ENCODE peak calls at places on chromosome 18, in seven cellular contexts. Y is stromal cell of bone marrow, K is iPS DF 6.9, E is HTR-8/SVneo, T is ureter, O is NCI-H2081 treated with DMSO at 0.1 percent for 48 hours, C is activated gamma-delta T cell treated with Interleukin-2 at 50 U/mL for 16 hours. I is an unnamed sample.

GRCh38 chr18:11906926-11907874 is 917 bp downstream of the MPPE1 start:
- DNase-seq in Y (no peak), K (no peak), E (no peak), T (no peak), O (no peak), C (no peak), I (no peak)

GRCh38 chr18:70621710-70622109 is 332.9 kb downstream of the SOCS6 start:
- DNase-seq in Y (no peak), K (no peak), E (no peak), T (no peak), O (no peak), C (peak; percentile 10), I (no peak)

GRCh38 chr18:36627616-36628015 is 201.2 kb downstream of the TPGS2 start:
- DNase-seq in Y (no peak), K (no peak), E (no peak), T (no peak), O (no peak), C (no peak), I (no peak)

GRCh38 chr18:27750014-27750413 is 426.9 kb downstream of the CDH2 start:
- DNase-seq in Y (peak; percentile 34), K (peak; percentile 91), E (peak; percentile 28), T (no peak), O (no peak), C (no peak), I (no peak)

GRCh38 chr18:23229472-23229871 is 94.2 kb downstream of the CABLES1 start:
- DNase-seq in Y (peak; percentile 54), K (no peak), E (no peak), T (no peak), O (no peak), C (no peak), I (no peak)

GRCh38 chr18:38427234-38427633 is 861.6 kb upstream of the CELF4 start:
- DNase-seq in Y (no peak), K (no peak), E (no peak), T (no peak), O (peak; percentile 12), C (no peak), I (peak; percentile 31)

GRCh38 chr18:32920796-32921787 is 148.3 kb upstream of the KLHL14 start:
- DNase-seq in Y (peak; percentile 87), K (no peak), E (no peak), T (no peak), O (no peak), C (no peak), I (no peak)

GRCh38 chr18:36078751-36079529 is 11.6 kb upstream of the RPRD1A start:
- DNase-seq in Y (peak; percentile 28), K (no peak), E (no peak), T (no peak), O (no peak), C (no peak), I (no peak)

GRCh38 chr18:9103488-9103887 is 989 bp downstream of the NDUFV2 start:
- DNase-seq in Y (no peak), K (no peak), E (no peak), T (no peak), O (no peak), C (no peak), I (no peak)

GRCh38 chr18:63850010-63850409 is 37.5 kb upstream of the SERPINB2 start:
- DNase-seq in Y (no peak), K (peak; percentile 11), E (peak; percentile 17), T (no peak), O (no peak), C (no peak), I (no peak)

GRCh38 chr18:13895505-13896033 is 19.8 kb downstream of the MC2R start:
- DNase-seq in Y (no peak), K (no peak), E (no peak), T (no peak), O (no peak), C (no peak), I (no peak)

GRCh38 chr18:44830551-44830950 is 149.9 kb downstream of the SETBP1 start:
- DNase-seq in Y (no peak), K (no peak), E (no peak), T (no peak), O (no peak), C (no peak), I (no peak)

GRCh38 chr18:62717850-62718229 is 2.5 kb downstream of the PHLPP1 start:
- DNase-seq in Y (no peak), K (no peak), E (no peak), T (no peak), O (no peak), C (no peak), I (no peak)

GRCh38 chr18:44733069-44733753 is 52.5 kb downstream of the SETBP1 start:
- DNase-seq in Y (peak; percentile 87), K (no peak), E (no peak), T (no peak), O (no peak), C (no peak), I (no peak)

GRCh38 chr18:45689386-45689785 is 34.6 kb upstream of the SLC14A1 start:
- DNase-seq in Y (no peak), K (no peak), E (no peak), T (no peak), O (no peak), C (no peak), I (no peak)

GRCh38 chr18:9575558-9575957 is 38.8 kb downstream of the PPP4R1 start:
- DNase-seq in Y (peak; percentile 86), K (peak; percentile 20), E (peak; percentile 77), T (peak; percentile 79), O (peak; percentile 2), C (no peak), I (no peak)

GRCh38 chr18:76462326-76462694 is 32.7 kb downstream of the ZNF516 start:
- DNase-seq in Y (no peak), K (no peak), E (no peak), T (no peak), O (no peak), C (no peak), I (no peak)

GRCh38 chr18:50011813-50012445 is 183.0 kb downstream of the MYO5B start:
- DNase-seq in Y (peak; percentile 70), K (no peak), E (no peak), T (no peak), O (no peak), C (no peak), I (no peak)

GRCh38 chr18:79374408-79375171 is 21.1 kb upstream of the NFATC1 start:
- DNase-seq in Y (no peak), K (no peak), E (no peak), T (no peak), O (no peak), C (no peak), I (no peak)

GRCh38 chr18:69945220-69946114 is 2.2 kb downstream of the CD226 start:
- DNase-seq in Y (no peak), K (no peak), E (no peak), T (no peak), O (no peak), C (no peak), I (no peak)

I was measured in NCI-H1436 treated with DMSO at 0.1 percent for 48 hours.